ENCODE peak calls at places on chromosomes 3 and 15, in seven cellular contexts. L is DND-41; A is adrenal gland; V is PC-3; H is CD8-positive, alpha-beta T cell; U is OCI-LY7; N is sigmoid colon. P is an unnamed sample. For H3K4me1, the result is how much of the 10 kb centered on the place peaks cover.

GRCh38 chr15:25331860-25332259 is 107.0 kb downstream of the UBE3A start:
- DNase-seq in L (no peak), A (no peak), V (no peak), H (no peak), U (no peak), N (no peak), P (peak)

GRCh38 chr3:197835509-197835908 is 44.5 kb downstream of the LRCH3 start:
- DNase-seq in L (no peak), A (no peak), V (no peak), H (no peak), U (no peak), N (no peak), P (no peak)

GRCh38 chr3:105334138-105334882 is 32.4 kb upstream of the ALCAM start:
- DNase-seq in L (no peak), A (no peak), V (peak), H (no peak), U (no peak), N (no peak), P (no peak)

GRCh38 chr15:84685304-84685703 is 27.3 kb upstream of the NMB start:
- DNase-seq in L (no peak), A (peak), V (peak), H (no peak), U (no peak), N (peak), P (no peak)

GRCh38 chr3:20396335-20396734 is 210.3 kb upstream of the SGO1 start:
- DNase-seq in L (no peak), A (no peak), V (no peak), H (no peak), U (no peak), N (no peak), P (peak)

GRCh38 chr3:183447206-183448001 is 19.0 kb upstream of the MCF2L2 start:
- DNase-seq in L (peak), A (peak), V (peak), H (peak), U (peak), N (peak), P (peak)

GRCh38 chr3:47259114-47259513 is 23.5 kb downstream of the KIF9 start:
- DNase-seq in L (no peak), A (no peak), V (no peak), H (no peak), U (no peak), N (no peak), P (no peak)

GRCh38 chr15:38377547-38378161 is 76.3 kb upstream of the FAM98B start:
- DNase-seq in L (no peak), A (no peak), V (no peak), H (no peak), U (no peak), N (no peak), P (no peak)

GRCh38 chr15:58566029-58566428 is 134.2 kb downstream of the LIPC start:
- DNase-seq in L (no peak), A (no peak), V (no peak), H (no peak), U (no peak), N (no peak), P (no peak)

GRCh38 chr3:84724877-84725276 is 233.9 kb upstream of the CADM2 start:
- DNase-seq in L (no peak), A (no peak), V (peak), H (no peak), U (no peak), N (no peak), P (no peak)

GRCh38 chr3:192802957-192803899 is 75.9 kb upstream of the FGF12 start:
- DNase-seq in L (no peak), A (no peak), V (peak), H (no peak), U (peak), N (no peak), P (peak)

GRCh38 chr3:33947272-33948195 is 149.1 kb downstream of the PDCD6IP start:
- DNase-seq in L (no peak), A (no peak), V (no peak), H (no peak), U (no peak), N (no peak), P (no peak)

GRCh38 chr3:112744825-112745566 is 101.7 kb downstream of the CD200R1L start:
- DNase-seq in L (no peak), A (no peak), V (no peak), H (no peak), U (no peak), N (no peak), P (no peak)

GRCh38 chr15:58966698-58967097 is 20.8 kb upstream of the RNF111 start:
- DNase-seq in L (no peak), A (no peak), V (peak), H (no peak), U (no peak), N (no peak), P (no peak)

GRCh38 chr15:87850916-87851315 is 405.6 kb downstream of the NTRK3 start:
- DNase-seq in L (no peak), A (no peak), V (no peak), H (no peak), U (no peak), N (no peak), P (no peak)

GRCh38 chr3:182644800-182645433 is 148.4 kb upstream of the ATP11B start:
- DNase-seq in L (no peak), A (no peak), V (no peak), H (no peak), U (no peak), N (no peak), P (no peak)

DNA sequence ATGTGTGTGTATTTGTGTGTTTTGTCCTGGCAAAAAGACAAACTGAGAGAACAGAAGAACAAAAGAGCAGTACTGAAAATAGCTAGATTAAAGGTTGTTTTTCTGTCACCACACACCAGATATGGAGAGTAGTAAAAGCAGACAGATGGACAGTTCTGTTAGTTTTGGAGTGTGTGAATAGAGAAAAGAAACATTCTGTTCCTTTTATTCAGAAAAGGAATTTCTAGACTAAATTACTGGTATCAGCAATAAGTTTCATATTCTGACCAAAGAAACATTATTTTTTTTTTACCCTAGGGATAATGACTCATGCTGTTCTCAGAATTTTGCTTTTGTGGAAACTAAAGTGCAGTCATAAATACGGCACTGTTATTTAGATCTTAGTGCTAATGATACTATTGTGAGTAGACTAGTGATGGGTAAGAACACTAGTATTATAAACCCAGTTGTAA is 32.9 kb downstream of the PIK3CA start:
- DNase-seq in L (no peak), A (no peak), V (peak), H (no peak), U (no peak), N (no peak), P (no peak)
- H3K4me3 ChIP-seq in L (no peak), A (no peak), V (no peak), H (no peak), U (no peak), N (no peak), P (no peak)

DNA sequence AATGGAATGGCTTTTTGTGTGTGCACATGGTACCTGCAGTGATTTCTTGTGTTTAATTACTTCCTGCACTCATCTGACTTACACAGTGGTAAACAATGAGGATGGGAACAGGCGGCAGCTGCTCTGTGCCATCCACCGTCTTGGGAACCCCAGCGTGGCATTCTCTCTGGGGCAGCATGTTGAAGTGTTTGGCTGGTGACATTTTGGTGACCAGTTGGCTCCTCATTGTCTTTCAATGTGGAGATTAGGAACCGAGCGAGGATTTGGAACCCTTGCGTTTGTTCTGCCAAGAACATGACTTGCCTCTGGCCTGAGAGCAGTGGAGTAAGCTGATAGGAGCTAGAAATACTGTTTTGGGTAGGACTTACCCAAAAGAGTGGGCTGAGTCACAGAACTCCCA is 88.8 kb downstream of the IGF1R start:
- DNase-seq in L (no peak), A (no peak), V (no peak), H (no peak), U (no peak), N (no peak), P (no peak)
- H3K4me1 ChIP-seq in L (under half), A (under half), V (under half), H (under half), U (under half), N (half or more), P (under half)

GRCh38 chr15:83166830-83167229 is 40.8 kb downstream of the HDGFL3 start:
- DNase-seq in L (no peak), A (no peak), V (no peak), H (no peak), U (no peak), N (no peak), P (no peak)
- H3K4me3 ChIP-seq in L (no peak), A (no peak), V (no peak), H (no peak), U (no peak), N (no peak), P (no peak)

GRCh38 chr15:67824157-67824899 is 981 bp upstream of the SKOR1 start:
- DNase-seq in L (no peak), A (no peak), V (no peak), H (no peak), U (no peak), N (no peak), P (no peak)
- H3K4me1 ChIP-seq in L (under half), A (half or more), V (under half), H (half or more), U (under half), N (half or more), P (under half)

P was measured in small intestine.